ENCODE peak calls at places on chromosomes 3 and 15, in four cellular contexts. One of them, this sample, is unnamed.

GRCh38 chr3:156389151-156389760 is 165.7 kb downstream of the SSR3 start:
- DNase-seq in adrenal gland: no peak
- DNase-seq in GM12892: no peak
- DNase-seq in HCT116: no peak
- DNase-seq in this sample: no peak

GRCh38 chr3:50316657-50317242 is 5.8 kb downstream of the HYAL2 start:
- DNase-seq in adrenal gland: peak; percentile 58
- DNase-seq in GM12892: no peak
- DNase-seq in HCT116: peak; percentile 93
- DNase-seq in this sample: peak; percentile 94

GRCh38 chr3:8851703-8852102 is 82.3 kb upstream of the OXTR start:
- DNase-seq in adrenal gland: no peak
- DNase-seq in GM12892: no peak
- DNase-seq in HCT116: no peak
- DNase-seq in this sample: peak; percentile 33

GRCh38 chr3:183275418-183275817 is 22.4 kb downstream of the B3GNT5 start:
- DNase-seq in adrenal gland: no peak
- DNase-seq in GM12892: no peak
- DNase-seq in HCT116: no peak
- DNase-seq in this sample: no peak

GRCh38 chr3:178072931-178073330 is 463.3 kb upstream of the KCNMB2 start:
- DNase-seq in adrenal gland: no peak
- DNase-seq in GM12892: no peak
- DNase-seq in HCT116: no peak
- DNase-seq in this sample: no peak

GRCh38 chr15:71344316-71344715 is 229.0 kb downstream of the THSD4 start:
- DNase-seq in adrenal gland: no peak
- DNase-seq in GM12892: no peak
- DNase-seq in HCT116: no peak
- DNase-seq in this sample: no peak

GRCh38 chr3:195873971-195874370 is 34.4 kb downstream of the TNK2 start:
- DNase-seq in adrenal gland: no peak
- DNase-seq in GM12892: no peak
- DNase-seq in HCT116: no peak
- DNase-seq in this sample: peak; percentile 77

GRCh38 chr15:25847066-25847465 is 16.1 kb downstream of the ATP10A start:
- DNase-seq in adrenal gland: no peak
- DNase-seq in GM12892: no peak
- DNase-seq in HCT116: no peak
- DNase-seq in this sample: no peak

GRCh38 chr15:96337991-96338771 is 7.7 kb downstream of the NR2F2 start:
- DNase-seq in adrenal gland: no peak
- DNase-seq in GM12892: no peak
- DNase-seq in HCT116: no peak
- DNase-seq in this sample: no peak

GRCh38 chr3:165404357-165405042 is 208.3 kb upstream of the SLITRK3 start:
- DNase-seq in adrenal gland: no peak
- DNase-seq in GM12892: no peak
- DNase-seq in HCT116: no peak
- DNase-seq in this sample: no peak

GRCh38 chr15:62907275-62907674 is 135.3 kb upstream of the TPM1 start:
- DNase-seq in adrenal gland: no peak
- DNase-seq in GM12892: no peak
- DNase-seq in HCT116: no peak
- DNase-seq in this sample: no peak

GRCh38 chr15:58307313-58307961 is 124.4 kb upstream of the LIPC start:
- DNase-seq in adrenal gland: no peak
- DNase-seq in GM12892: no peak
- DNase-seq in HCT116: no peak
- DNase-seq in this sample: no peak

DNA sequence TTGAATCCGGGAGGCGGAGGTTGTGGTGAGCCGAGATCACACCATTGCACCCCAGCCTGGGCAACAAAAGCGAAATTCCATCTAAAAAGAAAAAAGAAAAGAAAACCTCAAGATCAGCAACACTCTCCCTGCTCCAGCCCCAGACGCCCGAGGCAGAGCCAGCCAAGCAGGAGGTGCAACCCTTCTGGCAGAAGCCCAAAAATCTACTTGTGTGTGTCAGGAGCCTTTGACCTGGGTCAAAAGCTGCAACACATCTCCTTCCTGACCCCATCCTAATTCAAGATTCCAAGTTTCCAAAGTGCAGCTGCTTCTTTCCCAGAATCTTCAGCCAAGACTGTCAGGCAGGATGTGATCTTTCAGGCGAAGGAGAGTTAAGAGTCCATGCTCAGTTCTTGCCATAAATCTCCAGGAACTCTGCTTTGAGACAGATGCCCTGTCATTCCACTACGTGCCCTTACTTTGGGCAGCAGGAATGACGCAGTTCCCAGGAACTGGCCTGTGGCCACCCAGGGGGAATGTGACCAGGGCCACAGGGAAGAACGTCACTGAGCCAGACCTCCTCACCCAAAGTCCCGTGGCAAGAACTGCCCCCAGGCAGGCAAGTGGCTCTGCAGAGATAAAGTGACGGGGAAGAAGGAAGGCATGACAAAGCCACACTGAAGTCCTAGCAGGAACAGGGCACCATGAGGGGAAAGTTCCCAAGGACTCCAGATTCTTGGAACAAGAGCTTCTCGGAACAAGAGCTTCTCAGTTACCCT is 39.4 kb downstream of the SH3BP5 start:
- DNase-seq in adrenal gland: peak; percentile 97
- DNase-seq in GM12892: no peak
- DNase-seq in HCT116: no peak
- DNase-seq in this sample: no peak
- TF ChIP-seq POLR2A in adrenal gland: no peak
- TF ChIP-seq POLR2A in GM12892: no peak
- TF ChIP-seq POLR2A in HCT116: no peak
- TF ChIP-seq POLR2A in this sample: no peak

GRCh38 chr15:88638626-88639372 is at the start of gene ISG20:
- DNase-seq in adrenal gland: peak; percentile 97
- DNase-seq in GM12892: peak; percentile 94
- DNase-seq in HCT116: peak; percentile 86
- DNase-seq in this sample: peak; percentile 86
- TF ChIP-seq POLR2A in adrenal gland: peak; percentile 69
- TF ChIP-seq POLR2A in GM12892: peak; percentile 87
- TF ChIP-seq POLR2A in HCT116: peak; percentile 27
- TF ChIP-seq POLR2A in this sample: no peak

GRCh38 chr3:5123937-5124336 is 1.8 kb downstream of the ARL8B start:
- DNase-seq in adrenal gland: no peak
- DNase-seq in GM12892: no peak
- DNase-seq in HCT116: no peak
- DNase-seq in this sample: no peak

GRCh38 chr3:5126586-5126985 is 4.5 kb downstream of the ARL8B start:
- DNase-seq in adrenal gland: no peak
- DNase-seq in GM12892: no peak
- DNase-seq in HCT116: no peak
- DNase-seq in this sample: no peak

GRCh38 chr3:5120446-5120845 is 1.6 kb upstream of the ARL8B start:
- DNase-seq in adrenal gland: no peak
- DNase-seq in GM12892: no peak
- DNase-seq in HCT116: no peak
- DNase-seq in this sample: no peak

GRCh38 chr3:5122741-5123706 is 932 bp downstream of the ARL8B start:
- DNase-seq in adrenal gland: peak; percentile 40
- DNase-seq in GM12892: peak; percentile 33
- DNase-seq in HCT116: no peak
- DNase-seq in this sample: no peak

DNA sequence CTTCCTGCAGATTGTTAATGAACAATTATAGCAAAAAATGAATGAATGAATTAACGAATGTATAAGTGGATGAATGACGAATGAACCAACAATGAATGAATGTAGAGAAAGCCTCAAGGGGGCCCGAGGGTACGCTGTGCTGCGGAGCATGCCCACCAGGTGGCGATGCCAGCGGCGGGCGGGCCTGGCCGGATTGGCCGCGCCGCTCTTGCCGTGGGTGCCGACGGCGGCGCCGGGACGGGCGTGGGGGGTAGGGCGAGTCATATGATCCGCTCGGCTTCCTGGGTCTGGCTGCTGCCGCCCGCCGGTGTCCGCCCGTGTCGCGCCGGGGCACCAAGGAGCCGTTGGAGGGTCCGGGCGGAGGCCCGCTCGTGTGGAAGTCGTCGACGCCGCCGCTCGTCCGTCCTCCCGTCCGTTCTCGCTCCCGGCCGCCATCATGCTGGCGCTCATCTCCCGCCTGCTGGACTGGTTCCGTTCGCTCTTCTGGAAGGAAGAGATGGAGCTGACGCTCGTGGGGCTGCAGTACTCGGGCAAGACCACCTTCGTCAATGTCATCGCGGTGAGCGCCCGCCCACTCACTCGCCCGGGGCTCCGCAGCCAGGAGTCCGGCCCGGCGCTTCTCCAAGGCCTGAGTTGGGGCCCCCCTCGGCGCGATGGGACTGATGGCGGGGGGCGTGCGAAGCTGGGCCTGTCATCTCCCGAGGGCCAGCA is at the start of gene ARL8B:
- DNase-seq in adrenal gland: peak; percentile 92
- DNase-seq in GM12892: peak; percentile 87
- DNase-seq in HCT116: peak; percentile 78
- DNase-seq in this sample: peak; percentile 74
- TF ChIP-seq POLR2A in adrenal gland: peak; percentile 80
- TF ChIP-seq POLR2A in GM12892: peak; percentile 95
- TF ChIP-seq POLR2A in HCT116: peak; percentile 51
- TF ChIP-seq POLR2A in this sample: peak; percentile 77

GRCh38 chr15:89575146-89575655 is at the start of gene TICRR:
- DNase-seq in adrenal gland: peak; percentile 97
- DNase-seq in GM12892: peak; percentile 78
- DNase-seq in HCT116: peak; percentile 99
- DNase-seq in this sample: peak; percentile 78
- TF ChIP-seq POLR2A in adrenal gland: no peak
- TF ChIP-seq POLR2A in GM12892: peak; percentile 65
- TF ChIP-seq POLR2A in HCT116: peak; percentile 74
- TF ChIP-seq POLR2A in this sample: peak; percentile 75

GRCh38 chr3:43394071-43394501 is 107.7 kb downstream of the SNRK start:
- DNase-seq in adrenal gland: peak; percentile 66
- DNase-seq in GM12892: no peak
- DNase-seq in HCT116: no peak
- DNase-seq in this sample: no peak
- TF ChIP-seq POLR2A in adrenal gland: no peak
- TF ChIP-seq POLR2A in GM12892: no peak
- TF ChIP-seq POLR2A in HCT116: no peak
- TF ChIP-seq POLR2A in this sample: no peak

GRCh38 chr3:32238027-32238815 is at the start of gene CMTM8:
- DNase-seq in adrenal gland: peak; percentile 62
- DNase-seq in GM12892: peak; percentile 39
- DNase-seq in HCT116: no peak
- DNase-seq in this sample: no peak
- TF ChIP-seq POLR2A in adrenal gland: no peak
- TF ChIP-seq POLR2A in GM12892: no peak
- TF ChIP-seq POLR2A in HCT116: no peak
- TF ChIP-seq POLR2A in this sample: no peak

GRCh38 chr3:47824541-47825473 is 21.9 kb downstream of the DHX30 start:
- DNase-seq in adrenal gland: peak; percentile 77
- DNase-seq in GM12892: peak; percentile 96
- DNase-seq in HCT116: peak; percentile 47
- DNase-seq in this sample: peak; percentile 95
- TF ChIP-seq POLR2A in adrenal gland: no peak
- TF ChIP-seq POLR2A in GM12892: peak; percentile 86
- TF ChIP-seq POLR2A in HCT116: peak; percentile 48
- TF ChIP-seq POLR2A in this sample: peak; percentile 66

DNA sequence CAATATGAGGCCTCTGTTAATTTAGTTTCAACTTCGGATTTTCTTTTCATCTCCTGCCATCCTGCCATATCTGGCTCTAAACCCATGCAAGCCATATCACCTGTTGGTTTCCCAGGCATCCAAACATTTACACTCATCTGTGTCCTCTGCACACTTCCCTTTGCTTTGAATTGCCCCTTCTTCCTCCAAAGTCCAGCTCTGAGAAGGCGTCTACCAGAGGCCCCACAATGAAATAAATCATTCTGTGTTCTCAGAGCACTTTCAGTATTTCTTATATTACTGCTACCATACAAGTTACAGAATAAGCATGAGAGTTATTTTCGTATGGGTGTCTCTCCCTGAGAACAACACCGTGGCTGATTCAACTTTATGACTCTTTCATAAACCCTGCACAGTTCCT is 12.9 kb upstream of the ABHD17C start:
- DNase-seq in adrenal gland: no peak
- DNase-seq in GM12892: no peak
- DNase-seq in HCT116: no peak
- DNase-seq in this sample: no peak
- TF ChIP-seq POLR2A in adrenal gland: no peak
- TF ChIP-seq POLR2A in GM12892: no peak
- TF ChIP-seq POLR2A in HCT116: no peak
- TF ChIP-seq POLR2A in this sample: no peak